ENCODE peak calls at places on chromosome 14, in six cellular contexts. G is HepG2, W is A549, Z is stomach, X is HCT116, U is heart left ventricle. H is an unnamed sample.

GRCh38 chr14:86296173-86296572 is 766.2 kb downstream of the FLRT2 start:
- DNase-seq in X (no peak), U (no peak), W (no peak), Z (no peak), G (no peak), H (no peak)

GRCh38 chr14:37063467-37064240 is 108.8 kb downstream of the SLC25A21 start:
- DNase-seq in X (no peak), W (no peak), G (no peak), Z (no peak), U (no peak), H (no peak)

GRCh38 chr14:86797075-86797351 is 1196.0 kb downstream of the GALC start:
- DNase-seq in G (no peak), W (no peak), Z (no peak), U (no peak), X (no peak), H (no peak)

GRCh38 chr14:99884834-99885648 is 91.8 kb downstream of the EML1 start:
- DNase-seq in W (peak), U (no peak), X (peak), Z (no peak), G (peak), H (no peak)

GRCh38 chr14:92253381-92253894 is 69.5 kb upstream of the SLC24A4 start:
- DNase-seq in U (no peak), G (no peak), Z (no peak), W (peak), X (no peak), H (peak)

GRCh38 chr14:97713023-97713422 is 915.8 kb downstream of the VRK1 start:
- DNase-seq in W (peak), U (no peak), G (no peak), Z (no peak), X (peak), H (no peak)

GRCh38 chr14:21056520-21057163 is 980 bp upstream of the RNASE8 start:
- DNase-seq in Z (no peak), W (no peak), G (no peak), X (no peak), U (no peak), H (no peak)

GRCh38 chr14:77965919-77966435 is 166.1 kb downstream of the ADCK1 start:
- DNase-seq in W (peak), Z (peak), X (no peak), U (no peak), G (peak), H (peak)

GRCh38 chr14:77000340-77001235 is 27.9 kb downstream of the IRF2BPL start:
- DNase-seq in Z (peak), W (no peak), U (no peak), G (no peak), X (no peak), H (no peak)

GRCh38 chr14:61420326-61420725 is 98.9 kb downstream of the PRKCH start:
- DNase-seq in W (peak), U (no peak), X (peak), G (no peak), Z (no peak), H (no peak)

GRCh38 chr14:69316449-69317391 is 56.8 kb downstream of the GALNT16 start:
- DNase-seq in X (no peak), W (peak), Z (no peak), G (no peak), U (peak), H (peak)

GRCh38 chr14:92956961-92957360 is 34.0 kb downstream of the CHGA start:
- DNase-seq in Z (no peak), G (no peak), U (peak), W (no peak), X (no peak), H (no peak)

GRCh38 chr14:29654910-29655590 is 272.6 kb downstream of the PRKD1 start:
- DNase-seq in G (no peak), U (no peak), X (no peak), Z (no peak), W (no peak), H (no peak)

GRCh38 chr14:49882826-49883694 is 9.8 kb upstream of the ARF6 start:
- DNase-seq in U (no peak), Z (no peak), X (no peak), G (no peak), W (no peak), H (no peak)

GRCh38 chr14:98177551-98177950 is 1094.4 kb downstream of the BCL11B start:
- DNase-seq in W (no peak), G (no peak), Z (no peak), X (no peak), U (no peak), H (no peak)

GRCh38 chr14:63878052-63878451 is 25.2 kb downstream of the SYNE2 start:
- DNase-seq in X (no peak), G (no peak), U (no peak), Z (no peak), W (no peak), H (no peak)

GRCh38 chr14:75549169-75549568 is 26.9 kb downstream of the BATF start:
- DNase-seq in U (no peak), W (no peak), Z (no peak), X (no peak), G (no peak), H (no peak)

GRCh38 chr14:31059152-31059924 is 33.2 kb upstream of the STRN3 start:
- DNase-seq in X (no peak), G (peak), W (peak), U (no peak), Z (peak), H (peak)

GRCh38 chr14:86892167-86892956 is 1100.6 kb downstream of the GALC start:
- DNase-seq in U (no peak), X (no peak), Z (no peak), G (peak), W (no peak), H (no peak)

GRCh38 chr14:75132374-75133086 is 5.7 kb upstream of the NEK9 start:
- DNase-seq in G (peak), Z (no peak), W (peak), U (no peak), X (peak), H (peak)

GRCh38 chr14:30251017-30251416 is 307.9 kb upstream of the G2E3 start:
- DNase-seq in U (no peak), G (no peak), W (no peak), Z (no peak), X (no peak), H (no peak)

GRCh38 chr14:55417955-55418354 is 6.3 kb upstream of the ATG14 start:
- DNase-seq in G (no peak), W (no peak), Z (no peak), X (no peak), U (no peak), H (no peak)
- TF ChIP-seq POLR2A in G (no peak), W (no peak), Z (no peak), X (no peak), U (no peak), H (no peak)

GRCh38 chr14:54570047-54570446 is 3.1 kb downstream of the SAMD4A start:
- DNase-seq in Z (no peak), G (no peak), X (no peak), U (no peak), W (no peak), H (no peak)

GRCh38 chr14:54570651-54571415 is 3.9 kb downstream of the SAMD4A start:
- DNase-seq in G (no peak), X (no peak), W (peak), Z (no peak), U (no peak), H (no peak)

GRCh38 chr14:54568821-54569591 is 2.1 kb downstream of the SAMD4A start:
- DNase-seq in G (peak), Z (no peak), U (no peak), X (no peak), W (no peak), H (no peak)

GRCh38 chr14:54574528-54574927 is 7.6 kb downstream of the SAMD4A start:
- DNase-seq in G (no peak), U (no peak), W (no peak), X (no peak), Z (no peak), H (no peak)

GRCh38 chr14:54572316-54572715 is 5.4 kb downstream of the SAMD4A start:
- DNase-seq in U (no peak), G (peak), W (peak), Z (no peak), X (no peak), H (no peak)
- TF ChIP-seq CTCF in U (peak), G (peak), W (peak), Z (no peak), X (peak), H (peak)

DNA sequence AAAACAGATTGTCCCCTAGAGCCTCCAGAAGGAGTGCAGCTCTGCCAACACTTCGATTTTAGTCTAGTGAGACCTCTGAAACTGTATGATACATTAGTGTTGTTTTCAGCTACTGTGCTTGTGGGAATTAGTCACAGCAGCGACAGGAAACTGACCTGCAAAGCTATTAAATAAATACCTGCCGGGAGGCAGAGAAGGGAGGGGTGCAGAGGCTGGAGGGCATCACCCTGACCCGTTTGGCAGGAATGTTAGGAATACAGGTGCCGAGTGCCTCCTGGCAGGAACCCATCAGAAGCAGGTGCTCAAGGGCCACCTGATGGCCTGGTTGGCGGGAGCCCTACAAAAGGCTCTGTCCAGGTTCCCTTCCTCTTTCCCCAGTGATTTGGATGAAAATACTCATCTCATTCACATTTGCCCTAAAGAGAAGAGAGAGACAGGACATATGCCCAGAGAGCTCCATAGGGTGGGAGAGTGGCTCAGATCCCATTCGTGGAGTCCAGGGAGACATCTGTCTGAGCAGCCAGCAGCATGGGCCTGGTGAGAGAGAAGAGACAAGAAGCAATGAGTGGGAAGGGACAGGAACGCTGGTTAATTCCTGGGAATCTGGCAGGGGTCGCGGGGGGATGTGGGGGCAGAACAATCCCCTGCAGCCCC is 44.6 kb downstream of the C14orf132 start:
- DNase-seq in Z (peak), U (no peak), W (no peak), X (no peak), G (no peak), H (peak)
- TF ChIP-seq POLR2A in Z (no peak), U (no peak), W (no peak), X (no peak), G (no peak), H (no peak)

GRCh38 chr14:65015391-65015790 is 28.7 kb downstream of the FNTB start:
- DNase-seq in U (no peak), G (no peak), X (no peak), Z (no peak), W (no peak), H (no peak)

GRCh38 chr14:65024957-65025356 is 38.3 kb downstream of the FNTB start:
- DNase-seq in Z (no peak), U (no peak), G (no peak), W (no peak), X (no peak), H (no peak)

GRCh38 chr14:65016461-65016860 is 29.8 kb downstream of the FNTB start:
- DNase-seq in G (no peak), U (no peak), Z (no peak), X (no peak), W (no peak), H (no peak)

GRCh38 chr14:65025818-65026217 is 39.1 kb downstream of the FNTB start:
- DNase-seq in G (no peak), X (no peak), U (no peak), Z (no peak), W (no peak), H (no peak)

GRCh38 chr14:65019944-65020566 is 33.4 kb downstream of the FNTB start:
- DNase-seq in W (peak), G (peak), Z (peak), X (peak), U (no peak), H (peak)
- TF ChIP-seq CTCF in W (peak), G (peak), Z (no peak), X (peak), U (peak), H (no peak)

GRCh38 chr14:104752338-104752734 is 611 bp upstream of the SIVA1 start:
- DNase-seq in G (no peak), Z (no peak), X (no peak), U (no peak), W (no peak), H (no peak)
- TF ChIP-seq POLR2A in G (peak), Z (no peak), X (no peak), U (peak), W (no peak), H (no peak)

GRCh38 chr14:94173885-94174621 is at the start of gene PPP4R4:
- DNase-seq in X (peak), U (peak), G (peak), Z (peak), W (peak), H (peak)
- TF ChIP-seq CTCF in X (no peak), U (no peak), G (no peak), Z (no peak), W (no peak), H (no peak)

DNA sequence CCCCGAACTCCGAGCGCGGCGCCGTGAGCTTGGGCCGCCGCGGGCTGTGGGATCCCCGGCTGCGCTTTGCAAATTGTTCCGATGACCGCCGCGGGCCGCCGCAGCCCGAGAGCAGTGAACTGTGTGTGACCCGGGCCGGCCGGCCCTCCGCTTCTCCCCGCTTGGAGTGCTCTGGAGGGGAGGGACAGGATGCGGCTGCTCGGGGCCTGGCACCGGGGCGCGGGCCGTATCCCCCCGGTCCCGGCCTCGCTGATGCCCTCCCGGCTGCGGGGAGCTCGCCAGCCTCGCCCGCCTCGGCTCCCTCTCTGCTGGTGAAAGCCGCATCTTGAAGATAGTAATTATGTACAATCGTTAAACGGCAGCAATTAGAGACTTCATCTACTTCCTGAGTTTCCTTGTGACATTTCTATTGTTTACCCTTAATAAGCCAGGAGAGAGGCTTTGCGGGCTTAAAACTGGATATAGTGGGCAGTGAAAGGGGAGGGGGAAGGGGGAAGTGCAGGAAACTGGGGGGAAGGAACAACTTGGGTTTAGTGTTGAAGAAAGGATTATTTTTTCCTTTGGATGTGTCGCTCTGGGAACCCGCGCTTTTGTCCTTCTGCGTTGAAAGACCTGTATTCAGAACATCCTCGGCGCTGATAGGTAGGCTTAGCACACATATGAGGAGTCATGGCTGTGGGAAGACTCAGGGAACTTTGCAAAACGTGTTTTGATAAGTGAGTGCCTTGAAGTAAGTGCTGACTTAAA is 1.2 kb downstream of the PELI2 start:
- DNase-seq in X (no peak), G (no peak), Z (peak), U (peak), W (peak), H (peak)
- TF ChIP-seq POLR2A in X (no peak), G (no peak), Z (no peak), U (no peak), W (no peak), H (no peak)

DNA sequence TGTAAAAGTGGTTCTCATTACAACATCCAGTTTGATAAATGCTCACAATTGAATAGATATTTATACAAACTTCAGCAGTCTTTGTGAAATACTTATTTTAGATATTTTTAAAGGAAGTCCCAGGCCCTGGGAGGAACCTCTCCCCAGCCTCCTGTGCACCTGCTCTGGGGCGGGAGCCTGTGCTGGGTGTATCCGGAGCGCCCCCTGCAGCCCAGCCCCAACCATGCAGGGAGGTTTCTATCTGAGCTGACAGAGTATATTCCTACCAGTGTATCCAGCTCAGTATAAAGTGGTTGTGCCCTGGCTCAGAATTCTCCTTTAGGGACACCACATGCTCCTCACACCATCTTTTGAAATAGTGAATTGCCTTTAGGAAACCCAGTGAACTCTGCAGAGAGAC is 851.8 kb downstream of the TMEM121 start:
- DNase-seq in W (no peak), X (no peak), U (peak), Z (no peak), G (no peak), H (no peak)
- TF ChIP-seq CTCF in W (no peak), X (no peak), U (no peak), Z (no peak), G (peak), H (peak)

GRCh38 chr14:105536691-105537579 is 10.6 kb downstream of the TMEM121 start:
- DNase-seq in W (no peak), G (no peak), U (no peak), X (no peak), Z (no peak), H (no peak)
- TF ChIP-seq POLR2A in W (no peak), G (no peak), U (no peak), X (no peak), Z (no peak), H (no peak)

DNA sequence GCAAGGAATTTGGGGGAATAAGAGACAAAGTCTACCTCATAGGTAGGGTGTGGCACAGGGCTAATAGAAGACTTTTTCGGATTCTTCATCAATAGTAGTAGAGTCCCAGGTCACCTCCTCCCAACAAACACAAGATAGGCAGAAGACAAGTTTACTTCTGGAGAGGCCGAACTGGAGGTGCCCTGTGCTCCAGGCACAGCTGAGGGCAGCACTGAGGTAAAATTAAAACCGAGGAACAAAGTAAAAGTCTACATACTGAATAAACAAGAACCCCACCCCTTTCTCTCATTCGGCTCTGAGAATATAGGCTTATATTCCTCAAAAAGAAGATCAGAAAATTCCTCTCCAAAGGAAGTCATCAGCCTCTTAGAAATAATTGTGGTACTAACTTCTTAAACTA is 161.6 kb downstream of the SEC23A start:
- DNase-seq in G (peak), X (no peak), Z (no peak), U (no peak), W (peak), H (no peak)
- TF ChIP-seq CTCF in G (peak), X (no peak), Z (no peak), U (no peak), W (no peak), H (no peak)

H was measured in body of pancreas.